ENCODE peak calls at places on chromosomes 2 and 18, in five cellular contexts. F is M059J; N is mesothelial cell of epicardium; X is stimulated activated naive CD4-positive, alpha-beta T cell; D is OCI-M1. Y is an unnamed sample.

GRCh38 chr18:31977270-31977872 is 34.4 kb upstream of the TRAPPC8 start:
- DNase-seq in D (peak; percentile 55), N (no peak), F (peak; percentile 32), X (peak; percentile 35), Y (peak; percentile 21)

GRCh38 chr2:67996772-67997527 is 65.9 kb downstream of the C1D start:
- DNase-seq in F (peak; percentile 14), X (no peak), N (no peak), D (no peak), Y (no peak)

GRCh38 chr2:223779877-223780276 is 57.5 kb downstream of the AP1S3 start:
- DNase-seq in D (peak; percentile 65), X (peak; percentile 41), N (no peak), F (peak; percentile 46), Y (peak; percentile 62)

GRCh38 chr2:64277101-64277849 is 133.1 kb upstream of the PELI1 start:
- DNase-seq in F (peak; percentile 59), D (no peak), X (no peak), N (no peak), Y (no peak)

GRCh38 chr18:25335062-25335461 is 16.9 kb downstream of the ZNF521 start:
- DNase-seq in F (no peak), N (no peak), X (no peak), D (no peak), Y (no peak)

GRCh38 chr2:27379840-27380625 is 501 bp downstream of the ZNF513 start:
- DNase-seq in F (peak; percentile 67), N (no peak), D (peak; percentile 86), X (peak; percentile 49), Y (no peak)

GRCh38 chr2:209817818-209818420 is 46.3 kb downstream of the UNC80 start:
- DNase-seq in D (no peak), F (no peak), X (no peak), N (no peak), Y (no peak)

GRCh38 chr2:133791191-133791590 is 222.9 kb upstream of the NCKAP5 start:
- DNase-seq in X (no peak), F (peak; percentile 84), N (no peak), D (no peak), Y (no peak)

GRCh38 chr18:48410095-48410920 is 1.1 kb upstream of the ZBTB7C start:
- DNase-seq in X (peak; percentile 5), N (peak; percentile 92), F (peak; percentile 85), D (peak; percentile 85), Y (peak; percentile 57)

GRCh38 chr2:150802648-150803047 is 315.2 kb upstream of the RND3 start:
- DNase-seq in X (no peak), F (peak; percentile 23), D (no peak), N (no peak), Y (no peak)

Y was measured in H1.